ENCODE peak calls at places on chromosomes 13 and 19, in six cellular contexts. Y is left lung; C is HFFc6; L is activated CD8-positive, alpha-beta T cell treated with anti-CD3 and anti-CD28 coated beads for 36 hours; B is fibroblast of mammary gland; R is psoas muscle. I is an unnamed sample.

GRCh38 chr13:40146586-40147240 is 491.3 kb downstream of the COG6 start:
- DNase-seq in C (no peak), B (no peak), Y (no peak), R (no peak), L (peak; percentile 33), I (no peak)

GRCh38 chr19:13974073-13974472 is 21.8 kb downstream of the DCAF15 start:
- DNase-seq in L (peak; percentile 67), R (no peak), Y (no peak), C (no peak), B (no peak), I (no peak)

GRCh38 chr13:111664696-111665095 is 344.3 kb downstream of the TEX29 start:
- DNase-seq in C (no peak), Y (no peak), L (no peak), B (no peak), R (no peak), I (no peak)

GRCh38 chr13:89695343-89696257 is 1651.9 kb upstream of the MIR17HG start:
- DNase-seq in L (peak; percentile 10), C (no peak), R (no peak), B (peak; percentile 34), Y (no peak), I (peak; percentile 7)

GRCh38 chr13:110492299-110493160 is 69.0 kb downstream of the RAB20 start:
- DNase-seq in L (no peak), R (no peak), Y (no peak), C (no peak), B (no peak), I (no peak)

GRCh38 chr13:79631260-79631659 is 150.3 kb downstream of the NDFIP2 start:
- DNase-seq in L (no peak), Y (no peak), B (peak; percentile 73), R (no peak), C (peak; percentile 96), I (no peak)

GRCh38 chr13:94454906-94455305 is 24.6 kb downstream of the DCT start:
- DNase-seq in Y (no peak), C (no peak), L (peak; percentile 38), B (peak; percentile 42), R (no peak), I (no peak)

GRCh38 chr13:46675016-46675415 is 121.9 kb downstream of the ESD start:
- DNase-seq in B (peak; percentile 54), C (no peak), Y (no peak), L (no peak), R (no peak), I (no peak)

GRCh38 chr13:39321578-39321977 is 281.4 kb downstream of the LHFPL6 start:
- DNase-seq in Y (no peak), L (no peak), B (peak; percentile 82), R (peak; percentile 57), C (no peak), I (no peak)

GRCh38 chr19:14181906-14182305 is 24.1 kb downstream of the ADGRL1 start:
- DNase-seq in L (no peak), B (no peak), C (no peak), R (no peak), Y (no peak), I (no peak)

GRCh38 chr13:73110814-73111213 is 52.0 kb downstream of the KLF5 start:
- DNase-seq in Y (no peak), L (no peak), C (no peak), R (no peak), B (no peak), I (no peak)

GRCh38 chr19:14149509-14149994 is 13.2 kb upstream of the ASF1B start:
- DNase-seq in R (peak; percentile 80), B (peak; percentile 24), C (no peak), L (peak; percentile 61), Y (peak; percentile 89), I (peak; percentile 65)

GRCh38 chr19:2603320-2603719 is 99.2 kb downstream of the GNG7 start:
- DNase-seq in C (peak; percentile 41), Y (no peak), L (no peak), R (peak; percentile 73), B (peak; percentile 52), I (no peak)

GRCh38 chr13:79522583-79522982 is 41.6 kb downstream of the NDFIP2 start:
- DNase-seq in C (peak; percentile 19), R (no peak), B (peak; percentile 47), L (peak; percentile 68), Y (no peak), I (peak; percentile 42)

GRCh38 chr19:46192990-46193650 is 36.4 kb upstream of the IGFL1 start:
- DNase-seq in Y (no peak), C (peak; percentile 79), B (peak; percentile 56), R (peak; percentile 63), L (no peak), I (no peak)

GRCh38 chr19:17721821-17722220 is 2.5 kb downstream of the MAP1S start:
- DNase-seq in B (peak; percentile 65), Y (peak; percentile 89), C (peak; percentile 6), L (peak; percentile 9), R (no peak), I (no peak)

GRCh38 chr13:21100994-21101757 is 39.8 kb upstream of the LATS2 start:
- DNase-seq in R (no peak), L (no peak), C (no peak), B (no peak), Y (no peak), I (no peak)

GRCh38 chr19:30158067-30158892 is 213.9 kb upstream of the ZNF536 start:
- DNase-seq in C (no peak), R (peak; percentile 8), L (no peak), B (no peak), Y (no peak), I (no peak)

GRCh38 chr13:75256922-75257321 is 225.0 kb downstream of the TBC1D4 start:
- DNase-seq in R (no peak), C (no peak), B (no peak), L (no peak), Y (no peak), I (no peak)

GRCh38 chr19:9309974-9310446 is 372 bp upstream of the ZNF699 start:
- DNase-seq in C (no peak), R (peak; percentile 91), B (peak; percentile 89), L (no peak), Y (peak; percentile 94), I (peak; percentile 80)

GRCh38 chr19:2427323-2428026 is at the start of gene TIMM13:
- DNase-seq in R (peak; percentile 99), L (peak; percentile 97), B (peak; percentile 94), Y (peak; percentile 98), C (peak; percentile 90), I (peak; percentile 99)

GRCh38 chr19:8022275-8022674 is 16.8 kb upstream of the ELAVL1 start:
- DNase-seq in R (no peak), C (no peak), L (no peak), Y (no peak), B (no peak), I (no peak)

GRCh38 chr13:34467450-34468083 is 474.5 kb upstream of the NBEA start:
- DNase-seq in Y (no peak), L (no peak), C (no peak), B (no peak), R (no peak), I (no peak)

GRCh38 chr19:54179921-54180452 is 7.0 kb upstream of the TMC4 start:
- DNase-seq in C (peak; percentile 62), L (no peak), B (peak; percentile 35), Y (peak; percentile 47), R (no peak), I (peak; percentile 35)
- TF ChIP-seq CTCF in C (peak; percentile 45), L (no peak), B (peak; percentile 15), Y (no peak), R (no peak), I (no peak)

DNA sequence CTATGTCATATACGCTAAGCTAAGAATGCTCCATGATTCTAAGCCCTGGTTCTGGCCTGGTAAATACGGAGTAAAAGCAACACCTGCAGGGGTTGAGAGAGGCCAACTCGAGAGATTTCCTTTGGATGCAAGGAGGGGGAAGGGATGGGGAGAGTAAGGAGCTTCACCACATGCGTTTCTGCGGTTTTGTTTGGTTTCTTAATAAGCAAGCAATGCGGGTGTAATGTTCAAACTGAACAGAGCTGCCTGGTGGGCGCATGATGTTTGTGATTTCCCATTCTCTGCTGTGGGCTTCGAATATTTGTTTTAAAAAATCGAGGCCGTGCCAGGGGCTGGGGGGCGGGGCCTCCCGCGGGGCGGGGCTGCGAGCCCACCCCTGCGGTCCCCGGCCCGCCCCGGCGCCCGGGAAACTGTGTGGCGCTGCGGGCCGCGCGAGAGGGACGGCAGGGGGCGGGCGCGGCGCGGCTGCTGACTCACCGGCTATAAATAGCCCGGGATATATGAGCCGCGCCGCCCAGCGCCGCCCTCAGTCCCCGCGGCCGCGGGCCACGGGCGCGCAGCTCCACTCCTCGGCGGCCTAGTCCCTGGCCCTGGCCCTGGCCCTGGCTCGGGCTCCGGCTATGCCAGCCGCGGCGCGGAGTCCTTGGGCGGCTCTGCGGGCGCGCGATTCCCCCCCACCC is 5.1 kb downstream of the BBC3 start:
- DNase-seq in Y (peak; percentile 96), B (peak; percentile 78), C (peak; percentile 81), R (peak; percentile 95), L (peak; percentile 86), I (peak; percentile 98)
- TF ChIP-seq CTCF in Y (peak; percentile 46), B (no peak), C (peak; percentile 75), R (peak; percentile 54), L (peak; percentile 49), I (no peak)

DNA sequence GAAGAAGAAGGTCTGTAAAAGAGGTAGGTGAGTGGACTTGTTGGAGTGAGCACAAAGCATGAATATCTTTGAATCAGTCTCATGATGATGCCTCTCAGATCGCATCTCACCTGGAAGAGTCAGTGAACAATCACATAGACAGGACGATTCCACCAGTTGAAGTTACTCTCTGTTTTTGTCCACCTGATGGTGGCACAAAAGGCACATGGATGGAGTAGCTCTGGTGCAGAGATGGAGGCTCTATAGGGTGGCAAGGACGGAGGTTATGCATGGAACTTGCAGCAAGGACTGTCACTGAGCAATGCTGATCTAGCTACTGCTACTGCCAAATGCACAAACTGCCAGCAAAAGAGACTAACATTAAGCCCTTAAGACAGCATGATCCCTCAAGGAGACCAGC is 10.3 kb upstream of the MYCBP2 start:
- DNase-seq in R (no peak), B (no peak), C (no peak), L (no peak), Y (no peak), I (no peak)
- TF ChIP-seq CTCF in R (no peak), B (no peak), C (no peak), L (no peak), Y (no peak), I (no peak)

GRCh38 chr13:60348097-60348496 is 48.9 kb upstream of the TDRD3 start:
- DNase-seq in R (no peak), L (no peak), Y (no peak), C (no peak), B (no peak), I (no peak)

GRCh38 chr13:60347174-60347573 is 49.8 kb upstream of the TDRD3 start:
- DNase-seq in L (no peak), B (no peak), C (no peak), R (no peak), Y (no peak), I (no peak)

GRCh38 chr13:60352644-60353043 is 44.4 kb upstream of the TDRD3 start:
- DNase-seq in R (no peak), B (no peak), Y (no peak), L (no peak), C (no peak), I (no peak)

GRCh38 chr13:60351816-60352215 is 45.2 kb upstream of the TDRD3 start:
- DNase-seq in C (peak; percentile 25), L (no peak), Y (no peak), R (no peak), B (peak; percentile 31), I (no peak)

DNA sequence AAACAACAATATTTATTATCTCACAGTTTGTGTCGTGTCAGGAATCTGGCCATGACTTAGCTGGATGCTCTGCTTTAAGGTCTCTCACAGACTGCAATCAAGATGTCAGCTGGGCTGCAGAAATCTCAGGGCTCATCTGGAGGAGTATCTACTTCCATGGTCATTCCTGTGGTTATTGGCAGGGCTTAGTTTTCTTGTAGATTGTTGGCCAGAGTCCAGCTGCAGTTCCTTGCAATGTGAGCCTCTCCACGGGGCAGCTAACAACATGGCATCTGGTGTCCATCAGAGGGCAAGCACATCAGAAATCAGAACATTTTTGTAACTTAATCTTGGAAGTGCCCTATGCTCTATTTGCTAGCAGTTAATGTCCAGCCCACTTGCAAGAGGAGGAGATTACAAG is 45.7 kb upstream of the TDRD3 start:
- DNase-seq in Y (no peak), L (no peak), R (no peak), C (peak; percentile 62), B (peak; percentile 82), I (no peak)
- TF ChIP-seq CTCF in Y (no peak), L (no peak), R (no peak), C (no peak), B (no peak), I (no peak)

I was measured in GM20000.